ENCODE peak calls at places on chromosome 22, in ten cellular contexts. One of them, this sample, is unnamed.

GRCh38 chr22:26399288-26399687 is 29.8 kb upstream of the ASPHD2 start:
- DNase-seq in neural crest cell: no peak
- DNase-seq in BJ: no peak
- DNase-seq in neural progenitor cell: no peak
- DNase-seq in tibial nerve: no peak
- DNase-seq in colonic mucosa: no peak
- DNase-seq in brain microvascular endothelial cell: no peak
- DNase-seq in HCT116: no peak
- DNase-seq in right lobe of liver: no peak
- DNase-seq in endothelial cell: no peak
- DNase-seq in this sample: no peak

GRCh38 chr22:43118953-43119458 is 8.5 kb downstream of the BIK start:
- DNase-seq in neural crest cell: no peak
- DNase-seq in BJ: no peak
- DNase-seq in neural progenitor cell: no peak
- DNase-seq in tibial nerve: no peak
- DNase-seq in colonic mucosa: peak
- DNase-seq in brain microvascular endothelial cell: peak
- DNase-seq in HCT116: no peak
- DNase-seq in right lobe of liver: no peak
- DNase-seq in endothelial cell: no peak
- DNase-seq in this sample: no peak

GRCh38 chr22:46592390-46592872 is 27.8 kb upstream of the GRAMD4 start:
- DNase-seq in neural crest cell: no peak
- DNase-seq in BJ: peak
- DNase-seq in neural progenitor cell: peak
- DNase-seq in tibial nerve: no peak
- DNase-seq in colonic mucosa: no peak
- DNase-seq in brain microvascular endothelial cell: peak
- DNase-seq in HCT116: no peak
- DNase-seq in right lobe of liver: peak
- DNase-seq in endothelial cell: no peak
- DNase-seq in this sample: peak

GRCh38 chr22:31917227-31917921 is 27.0 kb upstream of the YWHAH start:
- DNase-seq in neural crest cell: no peak
- DNase-seq in BJ: no peak
- DNase-seq in neural progenitor cell: no peak
- DNase-seq in tibial nerve: no peak
- DNase-seq in colonic mucosa: peak
- DNase-seq in brain microvascular endothelial cell: no peak
- DNase-seq in HCT116: no peak
- DNase-seq in right lobe of liver: peak
- DNase-seq in endothelial cell: no peak
- DNase-seq in this sample: no peak

GRCh38 chr22:43474161-43475101 is 62.6 kb downstream of the MPPED1 start:
- DNase-seq in neural crest cell: no peak
- DNase-seq in BJ: no peak
- DNase-seq in neural progenitor cell: no peak
- DNase-seq in tibial nerve: no peak
- DNase-seq in colonic mucosa: no peak
- DNase-seq in brain microvascular endothelial cell: no peak
- DNase-seq in HCT116: no peak
- DNase-seq in right lobe of liver: peak
- DNase-seq in endothelial cell: no peak
- DNase-seq in this sample: no peak

GRCh38 chr22:49568751-49569285 is 258.9 kb downstream of the BRD1 start:
- DNase-seq in neural crest cell: no peak
- DNase-seq in BJ: no peak
- DNase-seq in neural progenitor cell: peak
- DNase-seq in tibial nerve: peak
- DNase-seq in colonic mucosa: no peak
- DNase-seq in brain microvascular endothelial cell: no peak
- DNase-seq in HCT116: no peak
- DNase-seq in right lobe of liver: peak
- DNase-seq in endothelial cell: no peak
- DNase-seq in this sample: no peak

GRCh38 chr22:43363580-43364435 is 20.6 kb upstream of the SCUBE1 start:
- DNase-seq in neural crest cell: no peak
- DNase-seq in BJ: no peak
- DNase-seq in neural progenitor cell: peak
- DNase-seq in tibial nerve: no peak
- DNase-seq in colonic mucosa: no peak
- DNase-seq in brain microvascular endothelial cell: no peak
- DNase-seq in HCT116: no peak
- DNase-seq in right lobe of liver: no peak
- DNase-seq in endothelial cell: no peak
- DNase-seq in this sample: no peak

GRCh38 chr22:40176921-40177737 is 596 bp upstream of the TNRC6B start:
- DNase-seq in neural crest cell: peak
- DNase-seq in BJ: no peak
- DNase-seq in neural progenitor cell: peak
- DNase-seq in tibial nerve: no peak
- DNase-seq in colonic mucosa: peak
- DNase-seq in brain microvascular endothelial cell: peak
- DNase-seq in HCT116: no peak
- DNase-seq in right lobe of liver: peak
- DNase-seq in endothelial cell: peak
- DNase-seq in this sample: no peak

GRCh38 chr22:47219789-47220188 is 457.3 kb downstream of the TBC1D22A start:
- DNase-seq in neural crest cell: no peak
- DNase-seq in BJ: no peak
- DNase-seq in neural progenitor cell: no peak
- DNase-seq in tibial nerve: no peak
- DNase-seq in colonic mucosa: no peak
- DNase-seq in brain microvascular endothelial cell: no peak
- DNase-seq in HCT116: no peak
- DNase-seq in right lobe of liver: no peak
- DNase-seq in endothelial cell: no peak
- DNase-seq in this sample: no peak

GRCh38 chr22:22943521-22944267 is 56.1 kb downstream of the IGLL5 start:
- DNase-seq in neural crest cell: no peak
- DNase-seq in BJ: no peak
- DNase-seq in neural progenitor cell: no peak
- DNase-seq in tibial nerve: no peak
- DNase-seq in colonic mucosa: peak
- DNase-seq in brain microvascular endothelial cell: no peak
- DNase-seq in HCT116: no peak
- DNase-seq in right lobe of liver: no peak
- DNase-seq in endothelial cell: peak
- DNase-seq in this sample: no peak

GRCh38 chr22:22940961-22941605 is 53.5 kb downstream of the IGLL5 start:
- DNase-seq in neural crest cell: no peak
- DNase-seq in BJ: no peak
- DNase-seq in neural progenitor cell: no peak
- DNase-seq in tibial nerve: peak
- DNase-seq in colonic mucosa: no peak
- DNase-seq in brain microvascular endothelial cell: no peak
- DNase-seq in HCT116: no peak
- DNase-seq in right lobe of liver: no peak
- DNase-seq in endothelial cell: no peak
- DNase-seq in this sample: no peak

GRCh38 chr22:22944268-22944985 is 56.8 kb downstream of the IGLL5 start:
- DNase-seq in neural crest cell: no peak
- DNase-seq in BJ: no peak
- DNase-seq in neural progenitor cell: no peak
- DNase-seq in tibial nerve: no peak
- DNase-seq in colonic mucosa: peak
- DNase-seq in brain microvascular endothelial cell: no peak
- DNase-seq in HCT116: no peak
- DNase-seq in right lobe of liver: no peak
- DNase-seq in endothelial cell: peak
- DNase-seq in this sample: no peak

GRCh38 chr22:22941831-22942510 is 54.4 kb downstream of the IGLL5 start:
- DNase-seq in neural crest cell: no peak
- DNase-seq in BJ: no peak
- DNase-seq in neural progenitor cell: no peak
- DNase-seq in tibial nerve: peak
- DNase-seq in colonic mucosa: peak
- DNase-seq in brain microvascular endothelial cell: no peak
- DNase-seq in HCT116: no peak
- DNase-seq in right lobe of liver: no peak
- DNase-seq in endothelial cell: no peak
- DNase-seq in this sample: no peak

GRCh38 chr22:22942511-22943329 is 55.1 kb downstream of the IGLL5 start:
- DNase-seq in neural crest cell: peak
- DNase-seq in BJ: no peak
- DNase-seq in neural progenitor cell: peak
- DNase-seq in tibial nerve: peak
- DNase-seq in colonic mucosa: peak
- DNase-seq in brain microvascular endothelial cell: peak
- DNase-seq in HCT116: peak
- DNase-seq in right lobe of liver: peak
- DNase-seq in endothelial cell: peak
- DNase-seq in this sample: no peak
- TF ChIP-seq CTCF in neural crest cell: peak
- TF ChIP-seq CTCF in BJ: peak
- TF ChIP-seq CTCF in neural progenitor cell: peak
- TF ChIP-seq CTCF in tibial nerve: peak
- TF ChIP-seq CTCF in colonic mucosa: peak
- TF ChIP-seq CTCF in brain microvascular endothelial cell: peak
- TF ChIP-seq CTCF in HCT116: peak
- TF ChIP-seq CTCF in right lobe of liver: peak
- TF ChIP-seq CTCF in endothelial cell: peak
- TF ChIP-seq CTCF in this sample: peak

DNA sequence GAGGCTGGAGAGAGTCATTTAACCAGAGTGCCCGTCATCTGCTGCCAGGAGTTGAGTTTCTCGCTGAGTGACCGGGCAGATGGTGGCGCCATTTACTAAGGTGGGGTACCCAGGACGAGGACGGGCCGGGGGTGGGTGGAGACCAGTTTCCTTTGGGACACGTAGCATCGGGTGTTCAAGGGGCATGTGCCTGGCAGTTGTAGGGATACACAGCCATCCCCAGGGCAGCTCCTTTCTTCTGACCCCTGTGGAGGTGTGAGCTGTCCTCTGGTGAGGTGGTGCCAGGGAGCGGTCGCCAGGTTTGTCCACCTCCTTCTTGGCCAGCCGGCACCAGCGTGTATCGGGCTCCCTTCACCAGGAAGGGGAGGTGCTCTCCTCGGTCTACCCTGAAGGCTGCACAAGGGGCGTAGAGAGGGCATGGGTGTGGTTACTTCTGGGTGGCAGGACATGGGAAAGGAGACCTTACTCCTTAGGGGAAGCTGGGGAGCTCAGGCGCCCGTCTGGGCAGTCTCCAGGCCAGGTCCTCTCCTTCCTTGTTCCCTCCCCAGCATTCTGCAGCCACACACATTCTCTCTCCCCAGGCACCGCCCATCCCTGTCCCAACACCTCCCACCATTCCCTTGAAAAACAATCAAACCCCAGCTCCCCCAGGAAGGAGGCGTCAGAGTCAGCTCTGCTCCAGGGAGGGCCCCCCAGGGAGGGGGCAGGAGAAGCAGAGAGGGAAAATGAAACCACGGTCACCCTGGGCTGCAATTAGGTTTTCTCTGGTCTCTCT is 10.3 kb upstream of the MB start:
- DNase-seq in neural crest cell: no peak
- DNase-seq in BJ: peak
- DNase-seq in neural progenitor cell: peak
- DNase-seq in tibial nerve: peak
- DNase-seq in colonic mucosa: peak
- DNase-seq in brain microvascular endothelial cell: peak
- DNase-seq in HCT116: peak
- DNase-seq in right lobe of liver: peak
- DNase-seq in endothelial cell: peak
- DNase-seq in this sample: peak
- TF ChIP-seq CTCF in neural crest cell: peak
- TF ChIP-seq CTCF in BJ: peak
- TF ChIP-seq CTCF in neural progenitor cell: peak
- TF ChIP-seq CTCF in tibial nerve: peak
- TF ChIP-seq CTCF in colonic mucosa: peak
- TF ChIP-seq CTCF in brain microvascular endothelial cell: peak
- TF ChIP-seq CTCF in HCT116: peak
- TF ChIP-seq CTCF in right lobe of liver: peak
- TF ChIP-seq CTCF in endothelial cell: no peak
- TF ChIP-seq CTCF in this sample: peak

DNA sequence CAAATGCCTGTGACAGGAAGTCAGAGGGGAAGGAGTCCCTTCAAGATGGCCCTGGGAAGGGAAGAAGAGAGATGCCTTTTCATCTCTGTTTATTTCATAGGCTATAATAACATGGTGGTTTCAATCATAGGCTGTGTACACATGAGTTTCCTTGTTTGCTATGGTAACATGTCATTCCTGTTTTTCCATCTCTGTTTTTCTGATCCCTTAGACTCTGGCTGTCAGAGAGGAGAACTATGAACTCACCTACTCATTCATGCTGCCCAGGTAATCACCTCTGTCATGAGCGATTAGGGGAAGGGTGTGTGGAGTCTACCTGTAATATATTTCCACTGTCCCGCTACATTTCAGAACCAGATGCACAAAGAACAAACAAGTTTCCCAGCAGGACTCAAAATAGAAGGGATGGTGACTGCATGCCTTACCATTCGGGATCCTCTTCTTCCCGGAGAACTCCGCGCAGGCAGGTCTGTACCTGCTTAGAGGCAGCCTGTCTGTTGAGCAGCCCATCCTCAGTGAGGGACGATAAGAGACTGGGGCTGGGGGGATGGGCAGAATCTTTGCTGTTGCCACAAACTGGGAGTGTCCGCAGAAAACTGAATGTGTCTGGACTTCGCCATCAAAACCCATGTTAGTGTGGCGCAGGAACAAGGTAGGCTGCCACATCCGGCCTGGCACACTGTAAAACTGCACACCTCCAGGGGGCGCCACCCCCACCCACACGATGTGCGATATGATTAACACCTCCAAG is 7.1 kb upstream of the PEX26 start:
- DNase-seq in neural crest cell: no peak
- DNase-seq in BJ: no peak
- DNase-seq in neural progenitor cell: no peak
- DNase-seq in tibial nerve: no peak
- DNase-seq in colonic mucosa: no peak
- DNase-seq in brain microvascular endothelial cell: no peak
- DNase-seq in HCT116: no peak
- DNase-seq in right lobe of liver: no peak
- DNase-seq in endothelial cell: no peak
- DNase-seq in this sample: no peak
- TF ChIP-seq CTCF in neural crest cell: peak
- TF ChIP-seq CTCF in BJ: peak
- TF ChIP-seq CTCF in neural progenitor cell: peak
- TF ChIP-seq CTCF in tibial nerve: peak
- TF ChIP-seq CTCF in colonic mucosa: peak
- TF ChIP-seq CTCF in brain microvascular endothelial cell: peak
- TF ChIP-seq CTCF in HCT116: no peak
- TF ChIP-seq CTCF in right lobe of liver: no peak
- TF ChIP-seq CTCF in endothelial cell: peak
- TF ChIP-seq CTCF in this sample: peak

DNA sequence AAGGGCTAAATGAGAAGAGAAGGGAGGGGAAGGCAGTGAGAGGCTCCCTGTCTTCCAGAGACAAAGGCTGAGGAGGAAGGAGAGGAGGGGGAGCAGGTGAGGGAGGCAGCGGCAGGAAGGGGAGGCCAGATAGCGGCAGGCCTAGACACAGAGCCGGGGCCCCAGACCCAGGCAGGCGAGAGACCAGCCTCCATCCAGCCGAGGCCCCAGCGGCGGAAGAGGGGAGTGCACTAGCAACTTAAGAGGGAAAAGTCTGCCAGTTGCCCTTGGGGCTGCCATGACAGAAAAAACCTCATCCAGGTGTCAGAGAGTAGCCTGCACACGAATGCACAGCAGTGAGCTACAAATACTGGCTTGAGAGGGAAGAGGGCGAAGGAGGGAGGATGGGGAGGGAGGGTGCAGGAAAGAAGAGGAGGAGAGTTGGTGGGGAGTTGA is 46.7 kb downstream of the IGLL1 start:
- DNase-seq in neural crest cell: peak
- DNase-seq in BJ: no peak
- DNase-seq in neural progenitor cell: peak
- DNase-seq in tibial nerve: no peak
- DNase-seq in colonic mucosa: no peak
- DNase-seq in brain microvascular endothelial cell: peak
- DNase-seq in HCT116: no peak
- DNase-seq in right lobe of liver: no peak
- DNase-seq in endothelial cell: peak
- DNase-seq in this sample: no peak
- TF ChIP-seq CTCF in neural crest cell: peak
- TF ChIP-seq CTCF in BJ: peak
- TF ChIP-seq CTCF in neural progenitor cell: peak
- TF ChIP-seq CTCF in tibial nerve: peak
- TF ChIP-seq CTCF in colonic mucosa: no peak
- TF ChIP-seq CTCF in brain microvascular endothelial cell: peak
- TF ChIP-seq CTCF in HCT116: no peak
- TF ChIP-seq CTCF in right lobe of liver: no peak
- TF ChIP-seq CTCF in endothelial cell: peak
- TF ChIP-seq CTCF in this sample: peak